ENCODE peak calls at places on chromosomes 5 and 9, in four cellular contexts. U is mesenchymal stem cell, T is IMR-90, W is trophoblast cell. D is an unnamed sample.

GRCh38 chr9:127763918-127764384 is 14.5 kb downstream of the SH2D3C start:
- DNase-seq in U (no peak), T (no peak), W (peak), D (peak)

GRCh38 chr5:64628901-64629300 is 61.4 kb upstream of the SHISAL2B start:
- DNase-seq in U (no peak), T (peak), W (no peak), D (no peak)

GRCh38 chr5:65059681-65060598 is 291.2 kb downstream of the CWC27 start:
- DNase-seq in U (peak), T (peak), W (no peak), D (peak)

GRCh38 chr9:14313951-14314423 is at the start of gene NFIB:
- DNase-seq in U (peak), T (peak), W (peak), D (peak)

GRCh38 chr9:114031948-114032688 is 46.0 kb downstream of the AMBP start:
- DNase-seq in U (no peak), T (no peak), W (no peak), D (no peak)

GRCh38 chr5:149172261-149172660 is 31.0 kb downstream of the ABLIM3 start:
- DNase-seq in U (peak), T (peak), W (peak), D (no peak)

GRCh38 chr5:140402258-140403074 is 833 bp downstream of the ANKHD1 start:
- DNase-seq in U (peak), T (peak), W (peak), D (peak)

GRCh38 chr9:120616961-120617636 is 37.1 kb upstream of the CDK5RAP2 start:
- DNase-seq in U (no peak), T (peak), W (no peak), D (no peak)

GRCh38 chr5:76715734-76716455 is at the start of gene F2R:
- DNase-seq in U (peak), T (peak), W (peak), D (peak)

GRCh38 chr5:131589510-131590348 is 45.3 kb downstream of the RAPGEF6 start:
- DNase-seq in U (peak), T (peak), W (peak), D (peak)

GRCh38 chr9:70964861-70965260 is 156.6 kb downstream of the TRPM3 start:
- DNase-seq in U (no peak), T (no peak), W (peak), D (no peak)

GRCh38 chr5:152466079-152466745 is 61.1 kb upstream of the NMUR2 start:
- DNase-seq in U (no peak), T (no peak), W (no peak), D (peak)

GRCh38 chr9:114386886-114387677 is 700 bp downstream of the AKNA start:
- DNase-seq in U (peak), T (peak), W (no peak), D (no peak)

GRCh38 chr5:77852068-77852513 is 76.0 kb upstream of the TBCA start:
- DNase-seq in U (no peak), T (no peak), W (no peak), D (no peak)

GRCh38 chr9:136832581-136832980 is 9.7 kb upstream of the AJM1 start:
- DNase-seq in U (no peak), T (no peak), W (peak), D (no peak)

GRCh38 chr5:59236996-59237395 is 654.1 kb downstream of the RAB3C start:
- DNase-seq in U (no peak), T (no peak), W (no peak), D (no peak)

GRCh38 chr5:129905467-129906176 is 1.4 kb downstream of the CHSY3 start:
- DNase-seq in U (peak), T (peak), W (no peak), D (peak)

GRCh38 chr9:98887918-98888510 is 55.7 kb upstream of the COL15A1 start:
- DNase-seq in U (no peak), T (peak), W (no peak), D (no peak)

GRCh38 chr5:139495644-139496435 is 13.3 kb upstream of the STING1 start:
- DNase-seq in U (peak), T (peak), W (no peak), D (no peak)

GRCh38 chr9:107932036-107932435 is 442.5 kb upstream of the KLF4 start:
- DNase-seq in U (peak), T (peak), W (peak), D (no peak)

GRCh38 chr5:33936381-33937016 is at the start of gene RXFP3:
- DNase-seq in U (no peak), T (peak), W (no peak), D (no peak)

GRCh38 chr9:127035423-127035822 is 87.0 kb downstream of the ANGPTL2 start:
- DNase-seq in U (peak), T (peak), W (no peak), D (no peak)

GRCh38 chr5:135944967-135945560 is 9.7 kb downstream of the LECT2 start:
- DNase-seq in U (peak), T (peak), W (peak), D (peak)

GRCh38 chr5:55250064-55250463 is 16.7 kb upstream of the CCNO start:
- DNase-seq in U (no peak), T (no peak), W (no peak), D (no peak)

GRCh38 chr9:135565636-135566035 is 4.1 kb downstream of the PAEP start:
- DNase-seq in U (no peak), T (no peak), W (no peak), D (no peak)

GRCh38 chr9:4235951-4236804 is 63.7 kb downstream of the GLIS3 start:
- DNase-seq in U (peak), T (peak), W (peak), D (peak)

GRCh38 chr9:123861086-123861707 is 68.7 kb downstream of the DENND1A start:
- DNase-seq in U (no peak), T (no peak), W (no peak), D (no peak)

GRCh38 chr5:83972236-83972635 is 251.6 kb upstream of the HAPLN1 start:
- DNase-seq in U (peak), T (peak), W (no peak), D (peak)

GRCh38 chr5:28685794-28686193 is 1647.4 kb upstream of the CDH9 start:
- DNase-seq in U (no peak), T (no peak), W (no peak), D (no peak)

GRCh38 chr9:107049825-107050184 is 186.8 kb downstream of the ZNF462 start:
- DNase-seq in U (no peak), T (no peak), W (no peak), D (no peak)

GRCh38 chr5:173573126-173573960 is 43.1 kb downstream of the BOD1 start:
- DNase-seq in U (peak), T (peak), W (peak), D (peak)

GRCh38 chr9:113709721-113710120 is 166.4 kb upstream of the ZNF618 start:
- DNase-seq in U (no peak), T (no peak), W (no peak), D (no peak)

GRCh38 chr5:168770036-168770498 is 190.9 kb upstream of the PANK3 start:
- DNase-seq in U (no peak), T (no peak), W (no peak), D (peak)

GRCh38 chr5:55694152-55694830 is 17.8 kb downstream of the SLC38A9 start:
- DNase-seq in U (peak), T (peak), W (peak), D (peak)

GRCh38 chr5:181224390-181225234 is 1.5 kb downstream of the TRIM41 start:
- DNase-seq in U (no peak), T (no peak), W (no peak), D (no peak)
- H4K8ac ChIP-seq in U (peak), T (peak), W (peak), D (no peak)

DNA sequence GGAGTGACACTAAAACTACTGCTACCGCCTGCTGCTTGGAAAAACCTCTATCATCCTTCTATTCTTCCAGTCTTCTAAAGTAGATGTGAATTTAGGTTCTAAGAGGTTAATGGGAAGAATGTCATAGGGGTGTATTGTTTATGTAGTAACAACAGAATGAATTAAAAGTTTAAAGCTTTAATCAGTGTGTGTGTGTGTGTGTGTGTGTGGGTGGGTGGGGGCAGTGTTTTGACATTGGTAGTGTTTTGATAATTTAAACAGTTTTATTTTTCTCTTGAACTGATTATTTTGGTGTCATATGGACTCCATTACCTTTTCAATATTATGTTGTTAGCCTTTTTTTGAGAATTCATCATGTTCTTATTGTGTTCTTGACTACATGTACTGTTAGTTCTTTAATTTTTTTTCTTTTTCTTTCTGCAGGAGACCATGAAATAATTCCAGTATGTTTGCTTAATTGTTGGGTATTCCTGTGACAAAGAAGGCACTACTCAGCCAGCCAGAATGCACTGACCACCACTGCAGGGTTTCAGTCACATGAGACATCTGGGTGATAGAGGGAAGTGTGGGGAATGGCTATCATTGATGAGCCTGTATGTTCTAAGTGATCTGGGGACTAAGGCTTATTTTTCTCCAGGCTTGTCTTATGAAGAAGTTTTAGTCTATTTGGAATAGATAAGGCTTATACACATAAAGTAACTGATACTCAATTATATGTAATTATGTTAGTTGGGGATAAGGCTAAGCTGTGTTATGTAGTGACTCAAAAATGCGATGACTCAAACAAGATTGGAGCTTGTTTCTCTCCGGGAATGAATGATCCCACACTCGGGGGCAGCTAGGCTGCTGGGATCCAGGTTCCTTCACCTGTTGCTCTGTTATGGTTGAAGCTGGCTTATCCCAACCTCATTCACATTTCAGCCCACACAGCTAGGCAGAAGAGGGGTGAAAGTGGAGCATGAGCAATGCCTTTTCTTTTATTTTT is 50.2 kb upstream of the ACTBL2 start:
- DNase-seq in U (peak), T (peak), W (no peak), D (peak)
- H4K8ac ChIP-seq in U (no peak), T (no peak), W (no peak), D (no peak)

GRCh38 chr5:125813221-125813974 is 609.8 kb upstream of the GRAMD2B start:
- DNase-seq in U (no peak), T (no peak), W (no peak), D (no peak)
- H4K8ac ChIP-seq in U (no peak), T (no peak), W (no peak), D (no peak)

GRCh38 chr9:72165821-72166547 is 16.7 kb downstream of the GDA start:
- DNase-seq in U (no peak), T (no peak), W (peak), D (no peak)
- H4K8ac ChIP-seq in U (no peak), T (no peak), W (no peak), D (no peak)

GRCh38 chr9:125431741-125432271 is 170.2 kb downstream of the GAPVD1 start:
- DNase-seq in U (no peak), T (no peak), W (no peak), D (no peak)
- H4K8ac ChIP-seq in U (no peak), T (no peak), W (no peak), D (no peak)

DNA sequence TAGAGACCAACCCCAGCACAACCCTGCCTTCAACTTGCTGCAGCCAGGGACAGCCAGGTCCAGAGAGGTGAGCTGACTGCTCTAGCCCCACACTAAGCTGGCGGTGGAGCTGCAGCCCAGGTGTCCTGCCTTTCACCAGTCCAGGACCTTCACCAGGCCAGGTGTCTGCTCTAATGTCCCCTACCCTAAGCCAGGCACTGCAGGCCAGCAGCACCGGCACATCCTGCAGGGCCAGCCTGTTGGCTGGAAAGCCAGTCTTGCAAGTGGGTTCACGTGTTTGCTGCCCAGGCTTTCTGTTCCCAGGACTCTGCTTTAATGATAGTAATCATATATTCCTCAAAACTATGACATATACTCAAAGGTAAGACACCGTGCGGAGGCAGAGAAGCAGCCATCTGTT is 5.5 kb downstream of the SHC3 start:
- DNase-seq in U (no peak), T (no peak), W (no peak), D (no peak)
- H4K8ac ChIP-seq in U (peak), T (no peak), W (no peak), D (no peak)

D was measured in mesendoderm.